ENCODE peak calls at places on chromosomes 12 and 14, in six cellular contexts. Z is HCT116, T is A549, U is GM12878, J is HL-60, D is SK-N-SH. F is an unnamed sample.
A peak's percentile ranks its signal among the peaks of the same experiment; 100 is the strongest.

GRCh38 chr12:3888654-3889053 is 15.5 kb upstream of the PARP11 start:
- DNase-seq in T (no peak), D (no peak), Z (no peak), U (no peak), J (peak; percentile 63), F (no peak)

GRCh38 chr12:108375986-108376663 is 37.0 kb upstream of the CMKLR1 start:
- DNase-seq in D (no peak), J (no peak), U (no peak), T (no peak), Z (no peak), F (no peak)

GRCh38 chr12:108839011-108839889 is 18.1 kb downstream of the SSH1 start:
- DNase-seq in D (peak; percentile 61), J (no peak), U (no peak), T (no peak), Z (no peak), F (no peak)

GRCh38 chr12:57579677-57580465 is 11.1 kb upstream of the PIP4K2C start:
- DNase-seq in Z (no peak), T (no peak), D (no peak), U (no peak), J (no peak), F (no peak)

GRCh38 chr14:92511472-92512247 is 1.9 kb upstream of the RIN3 start:
- DNase-seq in U (no peak), D (peak; percentile 33), T (peak; percentile 97), Z (peak; percentile 94), J (no peak), F (peak; percentile 48)

GRCh38 chr12:3583656-3584334 is 92.8 kb downstream of the PRMT8 start:
- DNase-seq in Z (no peak), J (no peak), T (no peak), U (no peak), D (no peak), F (no peak)

GRCh38 chr14:66662374-66662773 is 154.4 kb downstream of the GPHN start:
- DNase-seq in Z (no peak), T (no peak), J (no peak), D (no peak), U (no peak), F (no peak)

GRCh38 chr12:67534671-67535070 is 113.9 kb upstream of the DYRK2 start:
- DNase-seq in T (peak; percentile 20), Z (no peak), U (no peak), D (no peak), J (no peak), F (no peak)

GRCh38 chr12:77232045-77232444 is 166.7 kb upstream of the E2F7 start:
- DNase-seq in D (no peak), U (no peak), Z (no peak), T (no peak), J (no peak), F (no peak)

GRCh38 chr12:124489220-124489619 is 78.2 kb downstream of the NCOR2 start:
- DNase-seq in U (no peak), T (no peak), Z (no peak), J (no peak), D (no peak), F (no peak)

GRCh38 chr14:58193542-58193941 is 6.4 kb upstream of the ACTR10 start:
- DNase-seq in J (no peak), U (no peak), D (no peak), T (no peak), Z (no peak), F (no peak)

GRCh38 chr12:100331871-100332270 is 25.0 kb upstream of the SLC17A8 start:
- DNase-seq in Z (no peak), U (no peak), J (no peak), T (no peak), D (no peak), F (no peak)

GRCh38 chr12:88946377-88946997 is 366.2 kb upstream of the KITLG start:
- DNase-seq in T (no peak), U (no peak), D (no peak), Z (peak; percentile 64), J (no peak), F (no peak)

GRCh38 chr12:3135522-3136461 is 58.6 kb downstream of the TSPAN9 start:
- DNase-seq in U (peak; percentile 20), Z (peak; percentile 61), D (peak; percentile 90), T (peak; percentile 89), J (peak; percentile 44), F (peak; percentile 46)

GRCh38 chr14:97924922-97925613 is 1127.9 kb downstream of the VRK1 start:
- DNase-seq in J (no peak), Z (no peak), D (no peak), T (no peak), U (no peak), F (no peak)

GRCh38 chr12:29306267-29306666 is 74.7 kb downstream of the ERGIC2 start:
- DNase-seq in D (no peak), T (no peak), U (no peak), Z (no peak), J (no peak), F (no peak)

GRCh38 chr12:23099104-23099503 is 474.1 kb downstream of the ETNK1 start:
- DNase-seq in D (no peak), T (no peak), J (no peak), Z (no peak), U (no peak), F (no peak)

GRCh38 chr12:74043343-74043742 is 494.3 kb upstream of the ATXN7L3B start:
- DNase-seq in U (no peak), J (no peak), Z (peak; percentile 55), T (peak; percentile 69), D (no peak), F (no peak)

GRCh38 chr12:98465505-98465904 is 49.9 kb upstream of the TMPO start:
- DNase-seq in Z (no peak), J (no peak), T (no peak), U (no peak), D (no peak), F (no peak)

GRCh38 chr14:34983148-34983760 is 462 bp downstream of the SRP54 start:
- DNase-seq in Z (no peak), D (no peak), U (no peak), T (no peak), J (no peak), F (no peak)
- TF ChIP-seq REST in Z (no peak), D (no peak), U (no peak), T (no peak), J (no peak), F (peak; percentile 0)

DNA sequence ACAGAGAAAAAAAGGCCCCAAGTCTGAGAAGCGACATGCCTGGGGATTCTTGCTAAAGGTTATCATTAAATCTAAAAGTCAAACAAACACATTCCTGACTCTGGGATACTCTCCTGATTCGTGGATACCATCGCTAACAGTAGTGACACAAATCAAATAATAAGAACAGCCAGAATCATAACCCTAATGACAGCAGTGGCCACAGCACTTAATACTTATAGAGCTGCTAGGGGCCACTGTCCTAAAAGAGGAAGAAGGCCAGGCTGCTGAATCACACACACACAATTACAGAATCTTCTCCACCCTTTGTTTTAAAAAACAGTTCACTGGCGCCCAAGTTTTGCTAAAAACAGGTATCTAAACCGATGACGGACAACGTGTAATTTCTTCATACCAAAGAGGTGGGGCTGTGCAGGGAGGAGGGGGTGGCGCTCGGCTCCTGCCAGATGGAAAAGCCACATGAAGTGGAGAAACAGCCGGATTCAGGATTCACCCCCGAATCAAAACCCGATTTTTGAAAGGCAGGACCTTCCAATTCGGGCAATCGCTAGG is 1.1 kb downstream of the CLIP1 start:
- DNase-seq in T (peak; percentile 49), D (peak; percentile 66), J (peak; percentile 63), Z (no peak), U (no peak), F (no peak)
- TF ChIP-seq REST in T (no peak), D (no peak), J (no peak), Z (no peak), U (no peak), F (no peak)

GRCh38 chr14:99706121-99706900 is 22.2 kb downstream of the CYP46A1 start:
- DNase-seq in D (no peak), T (no peak), U (no peak), J (no peak), Z (no peak), F (no peak)

GRCh38 chr14:99702115-99702514 is 18.0 kb downstream of the CYP46A1 start:
- DNase-seq in U (no peak), J (no peak), Z (no peak), D (no peak), T (no peak), F (no peak)

GRCh38 chr14:99703381-99703780 is 19.3 kb downstream of the CYP46A1 start:
- DNase-seq in J (no peak), D (no peak), Z (no peak), T (no peak), U (no peak), F (no peak)

GRCh38 chr14:99701260-99701659 is 17.2 kb downstream of the CYP46A1 start:
- DNase-seq in T (no peak), U (no peak), D (no peak), J (no peak), Z (no peak), F (no peak)

DNA sequence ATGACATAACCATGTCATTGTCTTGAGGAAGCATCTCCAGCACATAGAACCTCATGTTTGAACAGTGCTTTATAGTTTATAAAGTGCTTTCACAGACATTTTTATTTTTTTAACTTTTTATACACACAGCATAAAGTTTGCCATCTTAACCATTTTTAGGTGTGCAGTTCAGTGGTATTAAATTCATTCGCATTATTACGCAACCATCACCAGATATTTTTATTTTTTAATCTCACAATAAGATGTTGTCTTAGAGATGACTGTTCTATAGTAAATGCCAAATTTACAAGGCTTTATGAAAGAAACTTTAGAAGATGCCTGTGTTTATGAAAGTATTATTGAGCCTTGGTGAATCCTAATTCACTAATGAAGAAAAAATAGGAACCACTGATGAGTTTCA is 19.9 kb downstream of the CYP46A1 start:
- DNase-seq in J (no peak), D (no peak), Z (no peak), U (no peak), T (no peak), F (no peak)
- TF ChIP-seq REST in J (no peak), D (no peak), Z (no peak), U (no peak), T (no peak), F (no peak)

DNA sequence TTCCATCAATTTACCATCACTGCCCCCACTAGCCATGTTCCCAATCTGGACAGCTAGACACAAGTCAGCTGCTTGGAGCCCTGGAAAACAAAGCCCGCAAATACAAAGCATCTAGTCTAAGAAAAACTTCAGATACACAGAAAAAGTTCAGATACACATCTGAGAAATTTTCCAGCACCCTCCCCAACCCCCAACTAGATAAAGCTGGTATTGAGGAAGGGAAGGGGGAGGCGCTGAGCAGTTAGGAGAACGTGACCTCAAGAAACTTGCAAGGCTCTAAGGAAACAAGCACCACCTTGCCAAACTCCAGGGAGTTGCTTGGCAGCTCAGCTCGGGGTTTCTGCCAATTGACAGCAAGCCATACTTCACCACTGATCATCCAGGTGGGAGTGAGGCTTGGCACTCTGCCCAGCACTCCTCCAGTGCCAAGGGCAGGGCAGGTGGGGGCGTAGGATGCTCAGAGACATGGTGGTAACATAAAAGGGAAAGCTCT is 5.1 kb upstream of the CNIH1 start:
- DNase-seq in D (no peak), U (no peak), Z (no peak), T (no peak), J (peak; percentile 84), F (no peak)
- TF ChIP-seq REST in D (no peak), U (no peak), Z (no peak), T (no peak), J (no peak), F (no peak)

DNA sequence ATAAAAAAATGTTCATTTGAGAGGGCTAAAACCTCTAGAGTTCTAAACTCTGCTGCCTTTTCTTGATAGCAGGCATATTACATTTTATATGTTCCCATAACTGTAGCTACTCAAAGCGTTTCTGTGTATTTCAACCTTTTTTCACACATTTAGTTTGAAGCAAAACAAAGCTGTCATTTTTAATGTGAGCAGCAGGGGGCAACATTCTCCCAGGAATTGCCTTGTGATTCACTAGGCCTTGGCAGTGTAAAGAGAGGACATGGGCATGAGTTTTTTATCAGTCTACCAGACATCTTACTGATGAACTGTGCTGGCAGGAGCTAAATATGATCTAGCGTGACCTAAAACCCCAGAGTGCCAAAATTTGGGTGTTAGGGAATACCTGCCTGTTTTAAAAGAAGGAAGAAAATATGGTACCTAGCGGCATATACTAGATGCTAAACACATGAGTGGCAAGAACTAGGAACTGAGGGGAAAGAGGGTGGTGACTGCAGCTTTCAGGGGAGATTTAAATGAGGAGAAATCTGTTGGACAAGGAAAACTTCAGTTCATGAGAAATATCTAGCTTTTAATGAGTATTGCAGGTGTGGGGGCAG is 65.3 kb downstream of the IFT43 start:
- DNase-seq in T (peak; percentile 55), D (peak; percentile 63), U (peak; percentile 21), Z (peak; percentile 21), J (peak; percentile 10), F (peak; percentile 17)
- TF ChIP-seq REST in T (no peak), D (no peak), U (no peak), Z (no peak), J (no peak), F (no peak)